ENCODE peak calls at places on chromosomes 2 and 18, in seven cellular contexts. C, X, F, G, U, P and D are unnamed samples.

GRCh38 chr2:42653908-42654445 is 85.5 kb downstream of the MTA3 start:
- DNase-seq in X (no peak), G (no peak), C (no peak), P (no peak), F (no peak), U (no peak), D (no peak)

GRCh38 chr2:225737556-225737955 is 338.0 kb downstream of the NYAP2 start:
- DNase-seq in U (peak; percentile 82), P (no peak), C (no peak), X (no peak), F (peak; percentile 74), G (no peak), D (no peak)

GRCh38 chr18:44568986-44569385 is 111.7 kb upstream of the SETBP1 start:
- DNase-seq in U (peak; percentile 14), G (no peak), F (no peak), C (peak; percentile 79), X (no peak), P (no peak), D (no peak)

GRCh38 chr2:137435176-137435575 is 529.1 kb upstream of the HNMT start:
- DNase-seq in C (peak; percentile 68), F (no peak), U (peak; percentile 18), G (no peak), X (no peak), P (no peak), D (no peak)

GRCh38 chr2:20620271-20620681 is 30.6 kb downstream of the HS1BP3 start:
- DNase-seq in P (no peak), C (no peak), G (no peak), U (no peak), F (no peak), X (peak; percentile 25), D (peak; percentile 26)

GRCh38 chr18:72704202-72704601 is 160.1 kb upstream of the CBLN2 start:
- DNase-seq in F (no peak), G (no peak), X (no peak), P (no peak), C (no peak), U (no peak), D (no peak)

GRCh38 chr18:37339701-37340215 is 225.8 kb downstream of the CELF4 start:
- DNase-seq in F (no peak), U (no peak), X (no peak), P (no peak), C (no peak), G (no peak), D (no peak)

GRCh38 chr2:36549063-36549662 is 48.8 kb downstream of the FEZ2 start:
- DNase-seq in C (no peak), U (peak; percentile 15), P (no peak), F (no peak), X (no peak), G (no peak), D (no peak)

GRCh38 chr2:45134726-45135125 is 125.5 kb upstream of the SIX2 start:
- DNase-seq in P (no peak), G (no peak), X (no peak), F (no peak), C (no peak), U (peak; percentile 51), D (no peak)

GRCh38 chr2:135709992-135710391 is 31.7 kb upstream of the UBXN4 start:
- DNase-seq in G (peak; percentile 55), X (peak; percentile 37), C (no peak), F (no peak), U (peak; percentile 40), P (peak; percentile 18), D (peak; percentile 81)

GRCh38 chr2:45409677-45410076 is 201.4 kb downstream of the SRBD1 start:
- DNase-seq in P (no peak), U (no peak), C (no peak), X (no peak), G (no peak), F (no peak), D (no peak)

GRCh38 chr2:136032817-136033216 is 47.4 kb upstream of the DARS1 start:
- DNase-seq in X (no peak), C (no peak), P (no peak), U (no peak), G (no peak), F (no peak), D (no peak)

GRCh38 chr2:159119652-159120257 is 151.3 kb downstream of the TANC1 start:
- DNase-seq in G (peak; percentile 33), F (peak; percentile 41), U (no peak), X (no peak), C (no peak), P (no peak), D (no peak)

GRCh38 chr2:127619191-127619590 is 26.8 kb upstream of the GPR17 start:
- DNase-seq in U (no peak), F (no peak), X (peak; percentile 14), G (no peak), C (no peak), P (no peak), D (peak; percentile 11)

GRCh38 chr2:156309922-156310321 is 22.6 kb downstream of the NR4A2 start:
- DNase-seq in G (no peak), P (no peak), U (no peak), C (no peak), X (no peak), F (no peak), D (no peak)

GRCh38 chr2:181628590-181629585 is 28.0 kb downstream of the CERKL start:
- DNase-seq in X (no peak), P (no peak), C (no peak), F (no peak), U (no peak), G (no peak), D (no peak)

GRCh38 chr2:207205173-207205957 is 39.6 kb upstream of the KLF7 start:
- DNase-seq in X (no peak), U (no peak), P (no peak), G (no peak), F (no peak), C (no peak), D (no peak)

DNA sequence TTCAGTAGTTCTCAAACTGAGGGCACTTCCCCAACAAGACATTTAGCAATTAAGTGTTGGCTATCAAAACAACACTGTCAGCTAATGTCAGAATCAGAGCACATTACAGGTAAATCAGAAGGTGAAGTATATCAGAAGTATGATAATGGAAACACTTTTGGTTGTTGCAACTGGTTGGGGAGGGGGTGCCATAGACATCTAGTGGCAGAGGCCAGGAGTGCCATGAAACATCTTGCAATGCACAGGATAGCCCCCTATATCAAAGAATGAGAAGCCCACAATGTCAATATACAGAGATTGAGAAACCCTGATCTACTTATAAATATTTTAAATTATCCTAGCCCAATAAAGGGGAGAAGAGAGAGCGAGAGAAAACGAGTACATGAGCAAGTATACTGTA is 4.9 kb upstream of the XPO1 start:
- DNase-seq in G (no peak), U (no peak), F (no peak), C (no peak), X (no peak), P (no peak), D (no peak)
- H3K4me3 ChIP-seq in G (no peak overlapping the region), U (no peak overlapping the region), F (no peak overlapping the region), C (no peak overlapping the region), X (no peak overlapping the region), P (no peak overlapping the region), D (no peak overlapping the region)

DNA sequence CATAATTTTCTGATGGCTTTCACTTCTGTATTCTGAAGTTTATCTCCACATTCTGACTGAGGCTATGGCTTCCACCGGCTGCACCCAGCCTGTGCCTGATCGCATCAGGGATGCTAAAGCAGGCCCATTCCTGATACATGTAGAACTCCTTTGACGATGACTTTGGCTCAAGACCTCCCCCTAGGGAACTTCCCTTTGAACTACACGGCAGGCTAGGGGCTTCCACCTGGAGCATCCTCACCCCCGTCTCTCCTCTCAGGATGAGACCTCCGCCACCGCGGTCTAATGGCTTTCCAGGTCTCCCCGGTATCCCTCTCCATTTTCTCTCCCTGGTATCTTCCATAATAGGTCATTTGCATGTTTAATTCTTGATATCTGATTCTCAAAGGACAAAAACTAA is 214.9 kb upstream of the CHST9 start:
- DNase-seq in G (no peak), C (no peak), U (no peak), X (no peak), P (no peak), F (no peak), D (peak; percentile 92)
- TF ChIP-seq CTCF in G (no peak), C (no peak), U (peak; percentile 23), X (no peak), P (no peak), F (no peak), D (peak; percentile 89)

GRCh38 chr2:218354850-218355443 is 1.7 kb upstream of the CATIP start:
- DNase-seq in X (peak; percentile 83), C (no peak), G (no peak), P (no peak), F (no peak), U (no peak), D (no peak)
- H3K4me3 ChIP-seq in X (no peak overlapping the region), C (no peak overlapping the region), G (no peak overlapping the region), P (no peak overlapping the region), F (no peak overlapping the region), U (no peak overlapping the region), D (no peak overlapping the region)

DNA sequence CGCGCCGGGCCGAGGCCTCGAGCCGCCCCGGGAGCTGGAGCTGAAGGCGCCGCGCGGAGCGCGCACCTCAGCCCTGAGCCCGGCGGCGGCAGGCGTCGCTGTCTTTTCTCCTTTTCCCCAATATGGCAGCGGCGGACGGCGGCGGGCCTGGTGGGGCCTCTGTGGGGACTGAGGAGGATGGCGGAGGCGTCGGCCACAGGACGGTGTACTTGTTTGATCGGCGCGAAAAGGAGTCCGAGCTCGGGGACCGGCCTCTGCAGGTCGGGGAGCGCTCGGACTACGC is 369 bp downstream of the SMCHD1 start:
- DNase-seq in F (peak; percentile 25), U (no peak), P (no peak), G (no peak), C (no peak), X (no peak), D (no peak)
- TF ChIP-seq CTCF in F (no peak), U (no peak), P (no peak), G (no peak), C (no peak), X (no peak), D (peak; percentile 35)

GRCh38 chr2:176090870-176091269 is 1.7 kb upstream of the HOXD13 start:
- DNase-seq in F (no peak), P (no peak), X (no peak), U (no peak), G (no peak), C (no peak), D (peak; percentile 44)
- H3K4me3 ChIP-seq in F (no peak overlapping the region), P (no peak overlapping the region), X (no peak overlapping the region), U (no peak overlapping the region), G (no peak overlapping the region), C (no peak overlapping the region), D (no peak overlapping the region)